ENCODE peak calls at places on chromosome 13, in four cellular contexts. One of them, this sample, is unnamed.

GRCh38 chr13:24221007-24221406 is 60.5 kb downstream of the SPATA13 start:
- DNase-seq in frontal cortex: no peak
- DNase-seq in CD8-positive, alpha-beta T cell: no peak
- DNase-seq in EL: no peak
- DNase-seq in this sample: no peak

GRCh38 chr13:51920267-51920666 is 58.5 kb downstream of the CCDC70 start:
- DNase-seq in CD8-positive, alpha-beta T cell: no peak
- DNase-seq in EL: no peak
- DNase-seq in frontal cortex: no peak
- DNase-seq in this sample: no peak

GRCh38 chr13:114109646-114110045 is 22.8 kb downstream of the RASA3 start:
- DNase-seq in CD8-positive, alpha-beta T cell: no peak
- DNase-seq in EL: peak
- DNase-seq in frontal cortex: no peak
- DNase-seq in this sample: peak

GRCh38 chr13:46571189-46571901 is 18.4 kb downstream of the LRCH1 start:
- DNase-seq in CD8-positive, alpha-beta T cell: no peak
- DNase-seq in frontal cortex: no peak
- DNase-seq in EL: peak
- DNase-seq in this sample: no peak

GRCh38 chr13:75908137-75908536 is 272.0 kb downstream of the LMO7 start:
- DNase-seq in EL: no peak
- DNase-seq in CD8-positive, alpha-beta T cell: no peak
- DNase-seq in frontal cortex: no peak
- DNase-seq in this sample: no peak

GRCh38 chr13:29718694-29719093 is 123.2 kb upstream of the SLC7A1 start:
- DNase-seq in EL: no peak
- DNase-seq in CD8-positive, alpha-beta T cell: no peak
- DNase-seq in frontal cortex: no peak
- DNase-seq in this sample: no peak

GRCh38 chr13:27132538-27132937 is 39.1 kb downstream of the USP12 start:
- DNase-seq in frontal cortex: no peak
- DNase-seq in EL: no peak
- DNase-seq in CD8-positive, alpha-beta T cell: no peak
- DNase-seq in this sample: no peak

GRCh38 chr13:110784748-110785147 is 71.2 kb downstream of the ING1 start:
- DNase-seq in frontal cortex: no peak
- DNase-seq in CD8-positive, alpha-beta T cell: no peak
- DNase-seq in EL: no peak
- DNase-seq in this sample: no peak

GRCh38 chr13:40445557-40445990 is 220.9 kb downstream of the FOXO1 start:
- DNase-seq in EL: peak
- DNase-seq in frontal cortex: no peak
- DNase-seq in CD8-positive, alpha-beta T cell: no peak
- DNase-seq in this sample: no peak

GRCh38 chr13:105665284-105665683 is 870.2 kb downstream of the EFNB2 start:
- DNase-seq in EL: peak
- DNase-seq in frontal cortex: no peak
- DNase-seq in CD8-positive, alpha-beta T cell: no peak
- DNase-seq in this sample: no peak

GRCh38 chr13:100630564-100630963 is 42.0 kb upstream of the GGACT start:
- DNase-seq in EL: no peak
- DNase-seq in frontal cortex: peak
- DNase-seq in CD8-positive, alpha-beta T cell: no peak
- DNase-seq in this sample: peak